ENCODE peak calls at places on chromosomes 13 and 19, in seven cellular contexts. T is RWPE1; H is AG04449; Y is A549; D is stomach; U is HCT116; C is stimulated activated CD8-positive, alpha-beta memory T cell treated with anti-CD3 and anti-CD28 coated beads, Interleukin-15, amount 100 ng/mL, for 1 hour. S is an unnamed sample.

GRCh38 chr13:101157261-101157660 is 259.0 kb downstream of the NALCN start:
- DNase-seq in T (no peak), H (no peak), Y (no peak), D (no peak), U (no peak), C (no peak), S (peak)

GRCh38 chr19:9700229-9700981 is 25.5 kb upstream of the ZNF562 start:
- DNase-seq in T (no peak), H (no peak), Y (no peak), D (no peak), U (no peak), C (no peak), S (no peak)

GRCh38 chr13:93942016-93942415 is 537.5 kb downstream of the DCT start:
- DNase-seq in T (no peak), H (no peak), Y (no peak), D (no peak), U (no peak), C (no peak), S (no peak)

GRCh38 chr19:39408392-39409206 is 2.0 kb downstream of the ZFP36 start:
- DNase-seq in T (no peak), H (no peak), Y (no peak), D (no peak), U (peak), C (no peak), S (no peak)

GRCh38 chr13:110626510-110626909 is 11.2 kb downstream of the NAXD start:
- DNase-seq in T (no peak), H (no peak), Y (no peak), D (no peak), U (no peak), C (no peak), S (no peak)

GRCh38 chr13:24033527-24034302 is 126.8 kb upstream of the SPATA13 start:
- DNase-seq in T (no peak), H (peak), Y (no peak), D (no peak), U (no peak), C (no peak), S (peak)

GRCh38 chr13:49938921-49939320 is 2.8 kb upstream of the SPRYD7 start:
- DNase-seq in T (no peak), H (no peak), Y (no peak), D (peak), U (no peak), C (no peak), S (no peak)

GRCh38 chr19:39307233-39307821 is 11.1 kb downstream of the IFNL1 start:
- DNase-seq in T (no peak), H (no peak), Y (no peak), D (peak), U (no peak), C (no peak), S (peak)

GRCh38 chr19:15161028-15161984 is 39.5 kb downstream of the NOTCH3 start:
- DNase-seq in T (peak), H (no peak), Y (peak), D (no peak), U (peak), C (no peak), S (peak)

GRCh38 chr19:11375143-11375948 is 880 bp downstream of the SWSAP1 start:
- DNase-seq in T (no peak), H (no peak), Y (no peak), D (peak), U (no peak), C (peak), S (no peak)

GRCh38 chr19:42198676-42199439 is 18.6 kb downstream of the DEDD2 start:
- DNase-seq in T (no peak), H (no peak), Y (no peak), D (peak), U (no peak), C (no peak), S (no peak)

GRCh38 chr19:8577247-8577646 is at the start of gene MYO1F:
- DNase-seq in T (no peak), H (no peak), Y (no peak), D (peak), U (no peak), C (no peak), S (no peak)

GRCh38 chr19:53192771-53193533 is at the start of gene ZNF665:
- DNase-seq in T (peak), H (no peak), Y (no peak), D (peak), U (no peak), C (peak), S (peak)

GRCh38 chr13:21435710-21436151 is 23.4 kb downstream of the ZDHHC20 start:
- DNase-seq in T (peak), H (peak), Y (peak), D (peak), U (peak), C (peak), S (peak)

GRCh38 chr19:5484398-5485285 is 29.4 kb downstream of the ZNRF4 start:
- DNase-seq in T (no peak), H (no peak), Y (no peak), D (peak), U (no peak), C (no peak), S (peak)

GRCh38 chr13:77338329-77338728 is 11.4 kb upstream of the MYCBP2 start:
- DNase-seq in T (no peak), H (no peak), Y (no peak), D (no peak), U (no peak), C (no peak), S (no peak)

GRCh38 chr13:26503826-26504594 is 53.5 kb upstream of the WASF3 start:
- DNase-seq in T (no peak), H (no peak), Y (no peak), D (no peak), U (no peak), C (no peak), S (no peak)

GRCh38 chr13:66543780-66544179 is 686.4 kb downstream of the PCDH9 start:
- DNase-seq in T (no peak), H (no peak), Y (no peak), D (no peak), U (peak), C (no peak), S (no peak)

GRCh38 chr19:30070198-30070969 is 128.3 kb downstream of the URI1 start:
- DNase-seq in T (no peak), H (no peak), Y (no peak), D (peak), U (no peak), C (no peak), S (no peak)

GRCh38 chr13:44814144-44814543 is 175.1 kb downstream of the NUFIP1 start:
- DNase-seq in T (no peak), H (no peak), Y (no peak), D (no peak), U (no peak), C (no peak), S (no peak)

GRCh38 chr13:48319458-48320395 is 16.2 kb downstream of the RB1 start:
- DNase-seq in T (no peak), H (no peak), Y (no peak), D (no peak), U (no peak), C (no peak), S (no peak)

GRCh38 chr13:87274209-87274819 is 396.9 kb upstream of the SLITRK5 start:
- DNase-seq in T (peak), H (no peak), Y (no peak), D (no peak), U (peak), C (no peak), S (peak)

GRCh38 chr13:43023244-43023931 is at the start of gene DNAJC15:
- DNase-seq in T (no peak), H (no peak), Y (no peak), D (peak), U (peak), C (peak), S (peak)

GRCh38 chr19:16951529-16951928 is 62.7 kb downstream of the F2RL3 start:
- DNase-seq in T (peak), H (no peak), Y (no peak), D (no peak), U (no peak), C (no peak), S (no peak)

GRCh38 chr19:2333027-2333806 is 4.7 kb downstream of the SPPL2B start:
- DNase-seq in T (no peak), H (no peak), Y (no peak), D (peak), U (no peak), C (no peak), S (no peak)

GRCh38 chr13:25836709-25837316 is 215.0 kb downstream of the SHISA2 start:
- DNase-seq in T (peak), H (no peak), Y (no peak), D (no peak), U (no peak), C (no peak), S (no peak)

GRCh38 chr19:54317108-54317964 is 4.4 kb upstream of the LILRA5 start:
- DNase-seq in T (no peak), H (no peak), Y (no peak), D (no peak), U (no peak), C (no peak), S (no peak)

GRCh38 chr19:21604351-21604926 is 99.0 kb downstream of the ZNF429 start:
- DNase-seq in T (peak), H (no peak), Y (no peak), D (no peak), U (no peak), C (no peak), S (peak)

GRCh38 chr13:72125561-72125960 is 258.6 kb upstream of the DACH1 start:
- DNase-seq in T (no peak), H (no peak), Y (no peak), D (no peak), U (no peak), C (no peak), S (no peak)

GRCh38 chr19:38559428-38560401 is 58.0 kb downstream of the MAP4K1 start:
- DNase-seq in T (peak), H (no peak), Y (no peak), D (no peak), U (no peak), C (no peak), S (no peak)

GRCh38 chr19:13788991-13789390 is 6.3 kb upstream of the ZSWIM4 start:
- DNase-seq in T (no peak), H (peak), Y (no peak), D (no peak), U (no peak), C (no peak), S (peak)

GRCh38 chr13:61988810-61989209 is 573.2 kb upstream of the PCDH20 start:
- DNase-seq in T (no peak), H (no peak), Y (no peak), D (no peak), U (no peak), C (no peak), S (no peak)

GRCh38 chr13:110106726-110107125 is 200.2 kb downstream of the COL4A1 start:
- DNase-seq in T (no peak), H (no peak), Y (no peak), D (no peak), U (no peak), C (no peak), S (peak)

GRCh38 chr13:21344662-21345176 is 114.4 kb downstream of the ZDHHC20 start:
- DNase-seq in T (no peak), H (no peak), Y (no peak), D (no peak), U (no peak), C (no peak), S (no peak)

GRCh38 chr19:53659292-53659691 is 27.5 kb downstream of the DPRX start:
- DNase-seq in T (peak), H (no peak), Y (no peak), D (no peak), U (no peak), C (no peak), S (no peak)